ENCODE peak calls at places on chromosomes 16 and 17, in ten cellular contexts. Z is activated naive CD4-positive, alpha-beta T cell; Q is A549; P is ELF-1; K is A172; G is adrenal gland; A is NB4; E is NCI-H345; T is astrocyte of the cerebellum; O is endodermal cell. H is an unnamed sample.

GRCh38 chr17:41008811-41009210 is at the start of gene KRTAP3-1:
- DNase-seq in G (no peak), Z (no peak), O (peak; percentile 68), P (peak; percentile 16), Q (no peak), E (peak; percentile 79), A (no peak), K (no peak), T (no peak), H (peak; percentile 48)

GRCh38 chr16:74607310-74607966 is 524 bp upstream of the GLG1 start:
- DNase-seq in O (no peak), P (no peak), Q (no peak), A (no peak), Z (no peak), K (no peak), E (no peak), T (no peak), G (no peak), H (no peak)

GRCh38 chr17:79931517-79932309 is 92.5 kb upstream of the CBX4 start:
- DNase-seq in P (no peak), G (no peak), E (no peak), O (no peak), Z (no peak), K (peak; percentile 48), T (no peak), Q (no peak), A (no peak), H (no peak)

GRCh38 chr16:89923640-89924297 is 627 bp downstream of the TUBB3 start:
- DNase-seq in Q (no peak), Z (no peak), K (peak; percentile 36), A (peak; percentile 35), O (peak; percentile 85), E (peak; percentile 49), G (no peak), P (peak; percentile 64), T (no peak), H (peak; percentile 65)

GRCh38 chr17:63426917-63427308 is 19.2 kb downstream of the CYB561 start:
- DNase-seq in P (no peak), A (no peak), Q (no peak), T (no peak), K (no peak), E (no peak), Z (no peak), G (no peak), O (no peak), H (no peak)

GRCh38 chr16:66267287-66268137 is 99.0 kb upstream of the CDH5 start:
- DNase-seq in G (no peak), O (peak; percentile 49), P (no peak), E (no peak), T (no peak), Z (no peak), K (no peak), A (no peak), Q (no peak), H (peak; percentile 20)

GRCh38 chr17:77423589-77424451 is 283.1 kb downstream of the SEC14L1 start:
- DNase-seq in Z (no peak), Q (no peak), O (no peak), E (no peak), P (no peak), A (no peak), G (peak; percentile 94), T (peak; percentile 87), K (peak; percentile 87), H (no peak)

GRCh38 chr17:57442914-57443571 is 186.7 kb downstream of the MSI2 start:
- DNase-seq in Q (no peak), Z (no peak), G (peak; percentile 76), O (no peak), A (peak; percentile 57), T (no peak), P (peak; percentile 53), K (peak; percentile 86), E (no peak), H (no peak)

GRCh38 chr16:24010440-24011089 is 174.8 kb downstream of the PRKCB start:
- DNase-seq in P (peak; percentile 73), E (peak; percentile 69), O (peak; percentile 88), T (peak; percentile 26), A (peak; percentile 89), K (peak; percentile 66), Q (peak; percentile 48), Z (peak; percentile 63), G (peak; percentile 70), H (peak; percentile 72)

GRCh38 chr16:66473654-66474519 is 46.8 kb downstream of the BEAN1 start:
- DNase-seq in G (no peak), A (no peak), Q (no peak), E (peak; percentile 29), T (no peak), O (peak; percentile 53), P (no peak), Z (no peak), K (peak; percentile 43), H (no peak)

H was measured in H9.